ENCODE peak calls at places on chromosomes 12 and 14, in eight cellular contexts. One of them, this sample, is unnamed.

GRCh38 chr12:55727643-55728184 is 1.1 kb downstream of the CD63 start:
- DNase-seq in endothelial cell: no peak
- DNase-seq in nucleus accumbens: no peak
- DNase-seq in GM06990: no peak
- DNase-seq in fibroblast of lung: peak; percentile 63
- DNase-seq in mucosa of gallbladder: peak; percentile 62
- DNase-seq in keratinocyte: no peak
- DNase-seq in GM12865: no peak
- DNase-seq in this sample: no peak

GRCh38 chr14:59585891-59586554 is 9.4 kb upstream of the CCDC175 start:
- DNase-seq in endothelial cell: no peak
- DNase-seq in nucleus accumbens: no peak
- DNase-seq in GM06990: no peak
- DNase-seq in fibroblast of lung: peak; percentile 87
- DNase-seq in mucosa of gallbladder: no peak
- DNase-seq in keratinocyte: no peak
- DNase-seq in GM12865: no peak
- DNase-seq in this sample: no peak

GRCh38 chr12:3252416-3252815 is 175.2 kb downstream of the TSPAN9 start:
- DNase-seq in endothelial cell: no peak
- DNase-seq in nucleus accumbens: peak; percentile 38
- DNase-seq in GM06990: no peak
- DNase-seq in fibroblast of lung: peak; percentile 18
- DNase-seq in mucosa of gallbladder: peak; percentile 83
- DNase-seq in keratinocyte: no peak
- DNase-seq in GM12865: no peak
- DNase-seq in this sample: peak; percentile 76

GRCh38 chr12:107379852-107380567 is 286.7 kb upstream of the CRY1 start:
- DNase-seq in endothelial cell: no peak
- DNase-seq in nucleus accumbens: no peak
- DNase-seq in GM06990: no peak
- DNase-seq in fibroblast of lung: peak; percentile 47
- DNase-seq in mucosa of gallbladder: peak; percentile 84
- DNase-seq in keratinocyte: no peak
- DNase-seq in GM12865: no peak
- DNase-seq in this sample: no peak

GRCh38 chr12:87930033-87930432 is 99.2 kb downstream of the C12orf50 start:
- DNase-seq in endothelial cell: no peak
- DNase-seq in nucleus accumbens: no peak
- DNase-seq in GM06990: no peak
- DNase-seq in fibroblast of lung: peak; percentile 75
- DNase-seq in mucosa of gallbladder: no peak
- DNase-seq in keratinocyte: no peak
- DNase-seq in GM12865: no peak
- DNase-seq in this sample: no peak

GRCh38 chr12:111596985-111597730 is 2.0 kb downstream of the ATXN2 start:
- DNase-seq in endothelial cell: peak; percentile 47
- DNase-seq in nucleus accumbens: peak; percentile 22
- DNase-seq in GM06990: peak; percentile 48
- DNase-seq in fibroblast of lung: peak; percentile 72
- DNase-seq in mucosa of gallbladder: peak; percentile 54
- DNase-seq in keratinocyte: no peak
- DNase-seq in GM12865: peak; percentile 72
- DNase-seq in this sample: peak; percentile 18

GRCh38 chr12:16526693-16527092 is 79.3 kb downstream of the LMO3 start:
- DNase-seq in endothelial cell: no peak
- DNase-seq in nucleus accumbens: no peak
- DNase-seq in GM06990: no peak
- DNase-seq in fibroblast of lung: peak; percentile 86
- DNase-seq in mucosa of gallbladder: no peak
- DNase-seq in keratinocyte: no peak
- DNase-seq in GM12865: no peak
- DNase-seq in this sample: no peak

GRCh38 chr14:55221186-55221585 is 29.8 kb upstream of the DLGAP5 start:
- DNase-seq in endothelial cell: no peak
- DNase-seq in nucleus accumbens: no peak
- DNase-seq in GM06990: no peak
- DNase-seq in fibroblast of lung: peak; percentile 87
- DNase-seq in mucosa of gallbladder: no peak
- DNase-seq in keratinocyte: no peak
- DNase-seq in GM12865: no peak
- DNase-seq in this sample: no peak

GRCh38 chr12:49750027-49750977 is 8.9 kb downstream of the TMBIM6 start:
- DNase-seq in endothelial cell: no peak
- DNase-seq in nucleus accumbens: no peak
- DNase-seq in GM06990: peak; percentile 44
- DNase-seq in fibroblast of lung: peak; percentile 55
- DNase-seq in mucosa of gallbladder: no peak
- DNase-seq in keratinocyte: no peak
- DNase-seq in GM12865: peak; percentile 73
- DNase-seq in this sample: no peak

GRCh38 chr12:12505544-12506501 is 56.8 kb downstream of the DUSP16 start:
- DNase-seq in endothelial cell: no peak
- DNase-seq in nucleus accumbens: no peak
- DNase-seq in GM06990: peak; percentile 68
- DNase-seq in fibroblast of lung: peak; percentile 59
- DNase-seq in mucosa of gallbladder: no peak
- DNase-seq in keratinocyte: no peak
- DNase-seq in GM12865: peak; percentile 86
- DNase-seq in this sample: no peak

GRCh38 chr12:53560912-53561589 is 53.8 kb upstream of the NPFF start:
- DNase-seq in endothelial cell: no peak
- DNase-seq in nucleus accumbens: no peak
- DNase-seq in GM06990: no peak
- DNase-seq in fibroblast of lung: no peak
- DNase-seq in mucosa of gallbladder: no peak
- DNase-seq in keratinocyte: no peak
- DNase-seq in GM12865: no peak
- DNase-seq in this sample: no peak

GRCh38 chr14:104563742-104564615 is 15.6 kb upstream of the C14orf180 start:
- DNase-seq in endothelial cell: peak; percentile 87
- DNase-seq in nucleus accumbens: peak; percentile 65
- DNase-seq in GM06990: peak; percentile 41
- DNase-seq in fibroblast of lung: peak; percentile 32
- DNase-seq in mucosa of gallbladder: peak; percentile 68
- DNase-seq in keratinocyte: no peak
- DNase-seq in GM12865: peak; percentile 55
- DNase-seq in this sample: peak; percentile 22

GRCh38 chr14:92584856-92585255 is 71.3 kb downstream of the RIN3 start:
- DNase-seq in endothelial cell: no peak
- DNase-seq in nucleus accumbens: no peak
- DNase-seq in GM06990: no peak
- DNase-seq in fibroblast of lung: no peak
- DNase-seq in mucosa of gallbladder: no peak
- DNase-seq in keratinocyte: no peak
- DNase-seq in GM12865: no peak
- DNase-seq in this sample: no peak

GRCh38 chr14:102770147-102770909 is 6.9 kb upstream of the TRAF3 start:
- DNase-seq in endothelial cell: no peak
- DNase-seq in nucleus accumbens: no peak
- DNase-seq in GM06990: no peak
- DNase-seq in fibroblast of lung: no peak
- DNase-seq in mucosa of gallbladder: no peak
- DNase-seq in keratinocyte: no peak
- DNase-seq in GM12865: no peak
- DNase-seq in this sample: no peak

GRCh38 chr12:94666158-94666557 is 15.8 kb upstream of the TMCC3 start:
- DNase-seq in endothelial cell: no peak
- DNase-seq in nucleus accumbens: no peak
- DNase-seq in GM06990: no peak
- DNase-seq in fibroblast of lung: no peak
- DNase-seq in mucosa of gallbladder: no peak
- DNase-seq in keratinocyte: no peak
- DNase-seq in GM12865: no peak
- DNase-seq in this sample: no peak

GRCh38 chr12:2479866-2480510 is 314.8 kb upstream of the FKBP4 start:
- DNase-seq in endothelial cell: peak; percentile 12
- DNase-seq in nucleus accumbens: no peak
- DNase-seq in GM06990: no peak
- DNase-seq in fibroblast of lung: no peak
- DNase-seq in mucosa of gallbladder: no peak
- DNase-seq in keratinocyte: no peak
- DNase-seq in GM12865: no peak
- DNase-seq in this sample: no peak

GRCh38 chr12:86249276-86249675 is 6.9 kb downstream of the MGAT4C start:
- DNase-seq in endothelial cell: no peak
- DNase-seq in nucleus accumbens: no peak
- DNase-seq in GM06990: no peak
- DNase-seq in fibroblast of lung: peak; percentile 75
- DNase-seq in mucosa of gallbladder: no peak
- DNase-seq in keratinocyte: no peak
- DNase-seq in GM12865: no peak
- DNase-seq in this sample: no peak